ENCODE peak calls at places on chromosomes 6 and 20, in five cellular contexts. K is IMR-90; J is aorta; G is brain microvascular endothelial cell; P is stimulated activated CD4-positive, alpha-beta T cell treated with anti-CD3 and anti-CD28 coated beads, Interleukin-15, amount 100 ng/mL, for 1 hour. N is an unnamed sample.

GRCh38 chr20:64103871-64104666 is 3.3 kb downstream of the NPBWR2 start:
- DNase-seq in G (no peak), K (no peak), P (no peak), J (peak), N (no peak)

GRCh38 chr20:58716476-58717277 is 24.1 kb downstream of the NPEPL1 start:
- DNase-seq in P (no peak), J (peak), K (no peak), G (no peak), N (no peak)

GRCh38 chr20:51624157-51624731 is 81.7 kb upstream of the NFATC2 start:
- DNase-seq in G (peak), K (peak), J (peak), P (peak), N (peak)

GRCh38 chr6:135842618-135843392 is 8.7 kb upstream of the PDE7B start:
- DNase-seq in K (no peak), P (no peak), J (no peak), G (no peak), N (no peak)

GRCh38 chr6:34288581-34288980 is 39.8 kb upstream of the SMIM29 start:
- DNase-seq in J (no peak), P (no peak), K (no peak), G (no peak), N (no peak)

GRCh38 chr6:134074151-134074712 is 21.8 kb upstream of the SLC2A12 start:
- DNase-seq in P (no peak), G (no peak), K (no peak), J (no peak), N (no peak)

GRCh38 chr20:33167859-33168258 is at the start of gene BPIFA2:
- DNase-seq in P (no peak), J (no peak), G (no peak), K (no peak), N (no peak)

GRCh38 chr20:24879875-24880274 is 69.2 kb upstream of the CST7 start:
- DNase-seq in K (no peak), P (no peak), G (no peak), J (no peak), N (no peak)

GRCh38 chr6:136030131-136030530 is 178.6 kb downstream of the PDE7B start:
- DNase-seq in J (no peak), P (no peak), G (no peak), K (no peak), N (no peak)

GRCh38 chr6:118705799-118706481 is 54.5 kb upstream of the CEP85L start:
- DNase-seq in P (no peak), K (peak), G (peak), J (no peak), N (no peak)

GRCh38 chr6:61901748-61902147 is 384.3 kb downstream of the KHDRBS2 start:
- DNase-seq in P (no peak), G (no peak), J (no peak), K (no peak), N (no peak)

N was measured in HFFc6.